ENCODE peak calls at places on chromosomes 3 and 15, in seven cellular contexts. F, S, K, D, V, M and N are unnamed samples.

GRCh38 chr3:46380471-46381215 is 9.9 kb downstream of the CCR5 start:
- DNase-seq in D (no peak), V (no peak), F (no peak), K (no peak), M (no peak), S (no peak), N (peak; percentile 65)

GRCh38 chr3:89446593-89446992 is 339.2 kb downstream of the EPHA3 start:
- DNase-seq in S (no peak), V (no peak), M (no peak), F (no peak), K (no peak), D (no peak), N (no peak)

GRCh38 chr3:13009946-13010315 is 63.3 kb downstream of the IQSEC1 start:
- DNase-seq in M (no peak), S (no peak), K (no peak), D (no peak), F (no peak), V (no peak), N (no peak)

GRCh38 chr3:14261229-14261628 is 82.6 kb downstream of the LSM3 start:
- DNase-seq in M (peak; percentile 88), K (peak; percentile 16), F (peak; percentile 97), V (peak; percentile 68), S (peak; percentile 61), D (peak; percentile 92), N (peak; percentile 88)

GRCh38 chr15:69758810-69759410 is 306.3 kb downstream of the RPLP1 start:
- DNase-seq in M (no peak), F (no peak), V (no peak), K (peak; percentile 56), D (no peak), S (no peak), N (no peak)

GRCh38 chr15:98599911-98600685 is 48.2 kb upstream of the IGF1R start:
- DNase-seq in D (no peak), K (peak; percentile 21), S (no peak), F (peak; percentile 52), V (no peak), M (no peak), N (no peak)

GRCh38 chr3:141436180-141436579 is 50.6 kb upstream of the RASA2 start:
- DNase-seq in K (no peak), S (no peak), M (no peak), D (peak; percentile 51), F (no peak), V (no peak), N (no peak)

GRCh38 chr15:80659375-80659774 is 35.7 kb upstream of the ABHD17C start:
- DNase-seq in F (no peak), D (no peak), V (no peak), M (no peak), K (no peak), S (no peak), N (no peak)

GRCh38 chr15:40754574-40754882 is 526 bp downstream of the RMDN3 start:
- DNase-seq in D (no peak), M (peak; percentile 41), V (no peak), K (no peak), S (no peak), F (no peak), N (no peak)

GRCh38 chr15:66961407-66961884 is 104.0 kb upstream of the SMAD3 start:
- DNase-seq in M (no peak), V (no peak), K (no peak), S (no peak), D (no peak), F (no peak), N (no peak)

DNA sequence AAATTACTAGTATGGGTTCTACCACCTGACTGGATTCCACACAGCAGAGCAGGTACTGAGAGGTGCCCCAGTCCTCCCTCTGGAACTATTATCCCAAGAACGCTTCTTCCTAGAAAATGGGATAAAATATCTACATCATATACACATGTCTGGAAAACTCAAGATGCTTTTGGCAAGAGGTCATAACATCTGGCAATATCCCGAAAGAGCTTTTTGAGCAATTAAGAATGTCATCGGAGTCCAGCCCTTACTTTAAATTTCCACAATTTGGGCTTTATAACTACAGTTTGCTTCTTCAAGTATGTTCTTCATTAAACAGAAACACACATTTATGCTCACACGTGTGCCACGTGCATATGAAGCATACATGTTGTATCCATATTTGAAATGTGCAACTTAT is 365.9 kb upstream of the THBS1 start:
- DNase-seq in K (no peak), F (no peak), V (no peak), S (no peak), D (no peak), M (no peak), N (no peak)
- TF ChIP-seq JUND in K (no peak), F (no peak), V (no peak), S (no peak), D (no peak), M (no peak), N (no peak)

DNA sequence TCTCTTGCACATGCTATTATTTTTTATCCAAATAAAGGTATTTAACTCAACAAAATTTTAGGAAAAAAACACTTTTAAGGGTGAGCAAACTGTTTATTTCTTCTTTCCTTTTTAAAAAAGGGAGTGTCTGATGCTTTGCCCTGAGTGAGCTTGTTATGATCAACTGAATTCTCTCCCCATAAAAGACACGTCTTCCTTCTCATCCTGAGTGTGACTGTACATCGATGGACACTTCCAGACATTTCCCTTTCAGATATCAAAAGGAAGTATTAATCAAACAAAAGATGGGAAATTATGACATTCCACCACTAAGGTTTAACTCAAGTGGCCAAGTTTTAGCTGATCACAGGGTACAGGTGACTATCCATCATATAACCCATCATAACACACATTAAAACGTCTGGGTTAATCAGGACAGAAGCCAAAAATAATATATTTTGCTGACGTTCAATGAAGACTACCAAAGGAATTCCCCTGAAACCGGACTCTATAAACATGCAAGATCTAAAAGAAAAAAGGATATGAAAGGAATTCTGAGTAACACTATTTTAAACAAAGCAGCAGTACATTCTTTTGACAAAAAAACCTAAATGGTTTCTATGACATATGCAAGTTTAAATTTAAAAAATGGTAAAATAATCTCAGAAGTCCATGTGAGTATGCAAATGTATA is 354.7 kb downstream of the MECOM start:
- DNase-seq in F (no peak), S (no peak), M (no peak), D (no peak), V (no peak), K (no peak), N (no peak)
- TF ChIP-seq JUND in F (no peak), S (no peak), M (no peak), D (no peak), V (no peak), K (no peak), N (no peak)

DNA sequence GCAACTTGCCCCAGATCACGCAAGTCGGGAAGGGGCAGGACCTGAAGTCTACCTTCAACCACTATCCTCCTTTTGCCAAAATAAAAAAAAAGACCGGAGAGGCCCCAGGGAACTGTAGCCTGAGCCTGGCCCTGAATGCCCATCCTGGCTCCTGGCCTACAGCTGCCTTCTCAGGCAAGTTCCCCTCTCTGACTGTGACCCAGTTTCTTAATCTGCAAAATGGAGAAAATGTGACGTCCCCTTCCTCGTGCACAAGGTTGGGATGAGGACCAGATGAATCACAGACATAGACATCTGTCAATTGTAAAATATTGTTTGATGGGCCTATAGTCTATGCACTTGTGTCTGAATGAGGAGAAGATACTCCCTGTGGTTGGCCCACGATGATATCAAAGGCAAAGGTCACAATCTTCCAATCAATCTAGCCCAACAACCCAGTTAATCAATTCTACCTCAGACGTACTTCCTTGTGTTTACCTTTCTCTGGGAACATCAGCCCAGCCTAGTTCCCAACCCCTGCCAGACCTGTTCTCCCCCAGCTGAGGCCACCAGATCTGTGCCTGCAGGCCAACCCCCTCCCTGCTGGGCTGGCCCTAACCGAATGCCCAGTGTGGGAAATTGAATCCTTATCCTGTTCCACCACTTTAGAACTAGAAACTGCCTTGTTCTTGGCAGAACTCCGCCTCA is 101.9 kb upstream of the LIPC start:
- DNase-seq in F (no peak), D (no peak), K (no peak), S (no peak), M (no peak), V (no peak), N (no peak)
- TF ChIP-seq JUND in F (no peak), D (no peak), K (no peak), S (no peak), M (no peak), V (no peak), N (no peak)

GRCh38 chr15:38378162-38378560 is 75.8 kb upstream of the FAM98B start:
- DNase-seq in F (no peak), K (no peak), V (no peak), S (no peak), M (no peak), D (no peak), N (no peak)
- TF ChIP-seq JUND in F (no peak), K (no peak), V (no peak), S (no peak), M (no peak), D (no peak), N (no peak)

GRCh38 chr3:124848300-124848699 is 38.9 kb downstream of the ITGB5 start:
- DNase-seq in D (no peak), K (no peak), V (no peak), S (no peak), F (no peak), M (no peak), N (no peak)
- TF ChIP-seq JUND in D (no peak), K (no peak), V (no peak), S (no peak), F (no peak), M (no peak), N (no peak)

GRCh38 chr3:187770224-187770623 is 25.0 kb upstream of the BCL6 start:
- DNase-seq in S (no peak), V (no peak), K (peak; percentile 61), F (no peak), D (no peak), M (no peak), N (no peak)

GRCh38 chr3:187763850-187764648 is 18.8 kb upstream of the BCL6 start:
- DNase-seq in M (no peak), V (no peak), K (no peak), D (no peak), F (no peak), S (no peak), N (peak; percentile 58)

GRCh38 chr3:187765342-187765741 is 20.1 kb upstream of the BCL6 start:
- DNase-seq in M (no peak), D (no peak), V (no peak), F (no peak), K (no peak), S (no peak), N (no peak)

GRCh38 chr3:187769771-187770170 is 24.5 kb upstream of the BCL6 start:
- DNase-seq in V (no peak), K (no peak), M (no peak), S (no peak), F (no peak), D (no peak), N (no peak)

GRCh38 chr3:187767266-187768032 is 22.2 kb upstream of the BCL6 start:
- DNase-seq in D (no peak), K (no peak), F (no peak), S (no peak), V (no peak), M (no peak), N (no peak)
- TF ChIP-seq JUND in D (no peak), K (no peak), F (no peak), S (no peak), V (no peak), M (peak; percentile 45), N (no peak)